ENCODE peak calls at places on chromosomes 11 and 22, in four cellular contexts. X, A, W and Y are unnamed samples.

GRCh38 chr22:30828187-30829155 is 133.8 kb downstream of the OSBP2 start:
- DNase-seq in X (no peak), A (no peak), W (no peak), Y (no peak)

GRCh38 chr11:64245797-64246623 is 733 bp downstream of the PPP1R14B start:
- DNase-seq in X (peak), A (peak), W (no peak), Y (peak)

GRCh38 chr11:8987446-8987845 is 16.4 kb downstream of the NRIP3 start:
- DNase-seq in X (no peak), A (no peak), W (no peak), Y (no peak)

GRCh38 chr11:396511-396947 is 2.5 kb downstream of the PKP3 start:
- DNase-seq in X (no peak), A (no peak), W (peak), Y (no peak)

GRCh38 chr11:133547808-133548494 is 15.7 kb upstream of the OPCML start:
- DNase-seq in X (no peak), A (no peak), W (no peak), Y (no peak)

GRCh38 chr11:121095561-121095960 is 5.5 kb upstream of the TECTA start:
- DNase-seq in X (no peak), A (no peak), W (no peak), Y (no peak)

GRCh38 chr11:19951558-19952083 is 208.7 kb downstream of the DBX1 start:
- DNase-seq in X (no peak), A (peak), W (peak), Y (peak)

GRCh38 chr11:114915871-114916270 is 237.5 kb downstream of the NXPE2 start:
- DNase-seq in X (no peak), A (no peak), W (no peak), Y (no peak)

GRCh38 chr22:20429254-20430100 is 8.1 kb downstream of the SCARF2 start:
- DNase-seq in X (peak), A (no peak), W (no peak), Y (no peak)